ENCODE peak calls at places on chromosomes 16 and 17, in seven cellular contexts. One of them, this sample, is unnamed.

GRCh38 chr17:14756469-14756868 is 455.6 kb downstream of the HS3ST3B1 start:
- DNase-seq in upper lobe of right lung: no peak
- DNase-seq in transverse colon: no peak
- DNase-seq in IMR-90: no peak
- DNase-seq in heart right ventricle: no peak
- DNase-seq in psoas muscle: no peak
- DNase-seq in left lung: no peak
- DNase-seq in this sample: no peak

GRCh38 chr17:39920218-39921210 is 2.1 kb upstream of the GSDMB start:
- DNase-seq in upper lobe of right lung: no peak
- DNase-seq in transverse colon: no peak
- DNase-seq in IMR-90: no peak
- DNase-seq in heart right ventricle: no peak
- DNase-seq in psoas muscle: no peak
- DNase-seq in left lung: no peak
- DNase-seq in this sample: no peak

GRCh38 chr16:28257256-28257655 is 35.1 kb upstream of the SBK1 start:
- DNase-seq in upper lobe of right lung: no peak
- DNase-seq in transverse colon: no peak
- DNase-seq in IMR-90: no peak
- DNase-seq in heart right ventricle: no peak
- DNase-seq in psoas muscle: no peak
- DNase-seq in left lung: no peak
- DNase-seq in this sample: no peak

GRCh38 chr17:21298983-21299519 is 14.5 kb downstream of the MAP2K3 start:
- DNase-seq in upper lobe of right lung: peak; percentile 58
- DNase-seq in transverse colon: no peak
- DNase-seq in IMR-90: no peak
- DNase-seq in heart right ventricle: no peak
- DNase-seq in psoas muscle: no peak
- DNase-seq in left lung: peak; percentile 32
- DNase-seq in this sample: no peak

GRCh38 chr17:6092923-6093468 is 22.8 kb downstream of the WSCD1 start:
- DNase-seq in upper lobe of right lung: peak; percentile 40
- DNase-seq in transverse colon: no peak
- DNase-seq in IMR-90: no peak
- DNase-seq in heart right ventricle: no peak
- DNase-seq in psoas muscle: no peak
- DNase-seq in left lung: no peak
- DNase-seq in this sample: no peak

GRCh38 chr16:52537463-52537862 is 9.5 kb downstream of the TOX3 start:
- DNase-seq in upper lobe of right lung: no peak
- DNase-seq in transverse colon: no peak
- DNase-seq in IMR-90: no peak
- DNase-seq in heart right ventricle: no peak
- DNase-seq in psoas muscle: no peak
- DNase-seq in left lung: no peak
- DNase-seq in this sample: no peak

GRCh38 chr17:72030067-72030899 is 90.5 kb upstream of the SOX9 start:
- DNase-seq in upper lobe of right lung: peak; percentile 61
- DNase-seq in transverse colon: peak; percentile 28
- DNase-seq in IMR-90: peak; percentile 61
- DNase-seq in heart right ventricle: peak; percentile 15
- DNase-seq in psoas muscle: peak; percentile 37
- DNase-seq in left lung: no peak
- DNase-seq in this sample: no peak

GRCh38 chr17:60525624-60526514 is at the start of gene APPBP2:
- DNase-seq in upper lobe of right lung: peak; percentile 94
- DNase-seq in transverse colon: peak; percentile 88
- DNase-seq in IMR-90: peak; percentile 85
- DNase-seq in heart right ventricle: peak; percentile 88
- DNase-seq in psoas muscle: peak; percentile 87
- DNase-seq in left lung: peak; percentile 86
- DNase-seq in this sample: peak; percentile 56

GRCh38 chr16:1088295-1089170 is 7.5 kb downstream of the C1QTNF8 start:
- DNase-seq in upper lobe of right lung: no peak
- DNase-seq in transverse colon: no peak
- DNase-seq in IMR-90: no peak
- DNase-seq in heart right ventricle: no peak
- DNase-seq in psoas muscle: no peak
- DNase-seq in left lung: no peak
- DNase-seq in this sample: no peak

DNA sequence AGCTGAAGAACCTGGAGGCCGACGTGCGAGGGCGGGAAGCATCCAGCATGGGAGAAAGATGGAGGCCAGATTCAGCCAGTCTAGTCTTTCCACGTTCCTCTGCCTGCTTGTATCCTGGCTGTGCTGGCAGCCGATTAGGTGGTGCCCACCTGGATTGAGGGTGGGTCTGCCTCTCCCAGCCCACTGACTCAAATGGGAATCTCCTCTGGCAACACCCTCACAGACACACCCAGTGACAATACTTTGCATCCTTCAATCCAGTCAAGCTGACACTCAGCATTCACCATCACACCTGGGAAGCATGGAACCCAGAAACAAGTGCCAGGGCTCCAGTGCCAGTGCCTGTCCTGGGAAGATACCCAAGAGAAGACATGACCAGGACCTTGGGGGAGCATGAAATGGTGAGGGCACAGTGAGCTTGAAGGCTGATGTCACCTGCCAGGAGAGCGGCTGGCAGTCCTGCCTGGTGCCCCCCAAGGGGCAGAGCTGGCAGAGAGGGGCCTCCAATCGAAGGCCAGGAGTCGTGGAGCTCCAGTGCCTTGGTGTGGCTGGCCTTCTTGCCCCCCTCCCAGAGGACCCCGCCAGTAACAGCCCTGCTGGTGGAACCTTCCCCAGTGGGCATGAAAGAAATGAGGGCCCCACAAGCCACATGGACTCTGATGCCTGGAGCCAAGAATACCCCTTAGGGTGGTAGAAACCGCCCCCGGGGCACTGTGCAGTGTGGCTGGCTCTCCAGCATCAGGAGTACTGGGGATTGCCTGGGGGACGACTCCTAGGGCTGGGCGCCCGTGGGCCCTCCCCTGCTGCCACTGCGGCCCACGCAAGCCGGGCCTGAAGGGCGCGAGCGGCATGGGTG is 643 bp upstream of the NPB start:
- DNase-seq in upper lobe of right lung: no peak
- DNase-seq in transverse colon: no peak
- DNase-seq in IMR-90: no peak
- DNase-seq in heart right ventricle: no peak
- DNase-seq in psoas muscle: no peak
- DNase-seq in left lung: no peak
- DNase-seq in this sample: no peak
- H3K4me3 ChIP-seq in upper lobe of right lung: peak overlapping the region; percentile 33
- H3K4me3 ChIP-seq in transverse colon: no peak overlapping the region
- H3K4me3 ChIP-seq in IMR-90: peak overlapping the region; percentile 51
- H3K4me3 ChIP-seq in heart right ventricle: peak overlapping the region; percentile 41
- H3K4me3 ChIP-seq in psoas muscle: peak overlapping the region; percentile 57
- H3K4me3 ChIP-seq in left lung: peak overlapping the region; percentile 9
- H3K4me3 ChIP-seq in this sample: no peak overlapping the region

GRCh38 chr16:74999683-75000480 is 1.1 kb downstream of the ZNRF1 start:
- DNase-seq in upper lobe of right lung: peak; percentile 79
- DNase-seq in transverse colon: peak; percentile 69
- DNase-seq in IMR-90: no peak
- DNase-seq in heart right ventricle: peak; percentile 43
- DNase-seq in psoas muscle: peak; percentile 37
- DNase-seq in left lung: peak; percentile 61
- DNase-seq in this sample: no peak
- TF ChIP-seq CTCF in upper lobe of right lung: no peak
- TF ChIP-seq CTCF in transverse colon: no peak
- TF ChIP-seq CTCF in IMR-90: no peak
- TF ChIP-seq CTCF in heart right ventricle: no peak
- TF ChIP-seq CTCF in psoas muscle: no peak
- TF ChIP-seq CTCF in left lung: no peak
- TF ChIP-seq CTCF in this sample: no peak

DNA sequence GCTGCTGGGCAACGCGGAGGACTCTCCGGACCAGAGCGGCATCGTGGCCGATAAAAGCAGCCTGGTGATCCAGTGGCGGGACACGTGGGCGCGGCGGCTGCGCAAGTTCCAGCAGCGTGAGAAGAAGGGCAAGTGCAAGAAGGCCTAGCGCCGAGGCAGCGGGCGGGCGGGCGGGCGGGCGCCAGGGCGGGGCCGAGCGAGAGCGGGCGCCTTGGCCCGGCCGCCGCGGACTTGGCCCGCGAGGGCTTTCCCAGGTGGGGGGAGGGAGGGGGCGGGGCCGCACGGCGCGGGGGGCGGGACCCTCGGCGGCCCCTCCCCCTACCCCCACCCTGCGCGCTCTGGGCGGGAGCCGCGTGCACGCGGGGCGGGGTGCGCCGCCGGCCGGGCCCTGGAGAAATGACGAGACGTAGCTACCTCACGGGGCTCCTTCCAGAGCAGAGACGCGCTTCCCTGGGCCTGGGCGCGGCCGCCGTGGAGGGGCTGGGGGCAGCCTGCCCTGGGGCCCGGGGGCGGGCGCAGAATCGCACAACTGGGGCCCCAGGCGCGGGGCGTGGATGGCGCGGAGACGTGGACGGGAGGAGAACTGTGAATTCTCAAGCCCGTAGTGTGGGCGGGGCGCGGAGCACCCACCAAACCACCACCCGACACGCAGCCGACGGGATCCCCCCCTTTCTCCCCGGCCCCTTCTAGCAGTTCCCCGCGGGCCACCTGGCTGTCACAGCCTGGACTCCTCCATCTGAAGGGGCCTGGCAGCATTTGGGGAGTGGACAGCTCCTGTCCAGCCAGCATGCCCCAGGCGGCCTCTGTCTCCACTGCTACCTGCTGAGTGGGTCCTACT is 218.7 kb downstream of the NTN1 start:
- DNase-seq in upper lobe of right lung: peak; percentile 90
- DNase-seq in transverse colon: peak; percentile 78
- DNase-seq in IMR-90: peak; percentile 39
- DNase-seq in heart right ventricle: peak; percentile 82
- DNase-seq in psoas muscle: peak; percentile 82
- DNase-seq in left lung: peak; percentile 75
- DNase-seq in this sample: no peak
- H3K4me3 ChIP-seq in upper lobe of right lung: peak overlapping the region; percentile 57
- H3K4me3 ChIP-seq in transverse colon: peak overlapping the region; percentile 38
- H3K4me3 ChIP-seq in IMR-90: peak overlapping the region; percentile 22
- H3K4me3 ChIP-seq in heart right ventricle: peak overlapping the region; percentile 60
- H3K4me3 ChIP-seq in psoas muscle: peak overlapping the region; percentile 72
- H3K4me3 ChIP-seq in left lung: peak overlapping the region; percentile 33
- H3K4me3 ChIP-seq in this sample: no peak overlapping the region

DNA sequence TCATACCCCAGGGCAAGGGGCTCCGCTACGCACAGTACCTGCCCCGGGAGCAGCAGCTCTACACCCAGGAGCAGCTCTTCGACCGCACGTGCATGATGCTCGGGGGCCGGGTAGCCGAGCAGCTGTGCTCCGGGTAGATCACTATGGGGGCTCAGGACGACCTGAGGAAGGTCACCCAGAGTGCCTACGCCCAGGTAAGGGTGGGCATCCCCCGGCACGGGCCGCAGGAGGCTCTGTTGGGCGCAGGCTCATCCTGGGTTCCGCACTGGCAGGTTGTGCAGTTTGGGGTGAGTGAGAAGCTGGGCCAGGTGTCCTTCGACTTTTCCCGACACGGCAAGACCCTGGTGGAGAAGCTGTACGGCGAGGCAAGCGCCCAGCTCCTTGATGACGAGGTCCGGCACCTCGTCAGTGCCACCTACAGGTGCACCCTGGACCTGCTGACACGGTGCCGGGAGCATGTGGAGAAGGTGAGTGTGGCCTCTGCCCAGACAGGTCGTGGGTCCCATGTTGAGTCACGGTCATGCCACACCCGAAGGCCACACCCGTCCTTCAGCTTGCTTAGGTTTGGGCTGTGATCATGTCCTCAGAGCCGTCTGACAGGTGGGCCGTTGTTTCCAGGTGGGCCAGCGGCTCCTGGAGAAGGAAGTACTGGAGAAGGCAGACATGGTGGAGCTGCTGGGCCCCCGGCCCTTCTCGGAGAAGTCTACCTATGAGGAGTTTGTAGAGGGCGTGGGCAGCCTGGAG is 19.3 kb downstream of the DBNDD1 start:
- DNase-seq in upper lobe of right lung: no peak
- DNase-seq in transverse colon: no peak
- DNase-seq in IMR-90: no peak
- DNase-seq in heart right ventricle: no peak
- DNase-seq in psoas muscle: no peak
- DNase-seq in left lung: no peak
- DNase-seq in this sample: no peak
- TF ChIP-seq CTCF in upper lobe of right lung: peak; percentile 9
- TF ChIP-seq CTCF in transverse colon: no peak
- TF ChIP-seq CTCF in IMR-90: no peak
- TF ChIP-seq CTCF in heart right ventricle: no peak
- TF ChIP-seq CTCF in psoas muscle: no peak
- TF ChIP-seq CTCF in left lung: no peak
- TF ChIP-seq CTCF in this sample: peak; percentile 12

GRCh38 chr16:4316732-4317461 is 1.0 kb downstream of the GLIS2 start:
- DNase-seq in upper lobe of right lung: peak; percentile 90
- DNase-seq in transverse colon: peak; percentile 30
- DNase-seq in IMR-90: no peak
- DNase-seq in heart right ventricle: peak; percentile 74
- DNase-seq in psoas muscle: peak; percentile 65
- DNase-seq in left lung: peak; percentile 73
- DNase-seq in this sample: no peak
- H3K4me3 ChIP-seq in upper lobe of right lung: peak overlapping the region; percentile 64
- H3K4me3 ChIP-seq in transverse colon: peak overlapping the region; percentile 45
- H3K4me3 ChIP-seq in IMR-90: peak overlapping the region; percentile 74
- H3K4me3 ChIP-seq in heart right ventricle: peak overlapping the region; percentile 93
- H3K4me3 ChIP-seq in psoas muscle: peak overlapping the region; percentile 71
- H3K4me3 ChIP-seq in left lung: peak overlapping the region; percentile 71
- H3K4me3 ChIP-seq in this sample: peak overlapping the region; percentile 53

GRCh38 chr16:56605475-56605874 is 2.9 kb upstream of the MT2A start:
- DNase-seq in upper lobe of right lung: no peak
- DNase-seq in transverse colon: no peak
- DNase-seq in IMR-90: no peak
- DNase-seq in heart right ventricle: no peak
- DNase-seq in psoas muscle: no peak
- DNase-seq in left lung: no peak
- DNase-seq in this sample: no peak
- TF ChIP-seq CTCF in upper lobe of right lung: no peak
- TF ChIP-seq CTCF in transverse colon: no peak
- TF ChIP-seq CTCF in IMR-90: no peak
- TF ChIP-seq CTCF in heart right ventricle: no peak
- TF ChIP-seq CTCF in psoas muscle: no peak
- TF ChIP-seq CTCF in left lung: no peak
- TF ChIP-seq CTCF in this sample: no peak

This sample was measured in LNCaP clone FGC.